ENCODE peak calls at places on chromosomes 12 and 14, in eight cellular contexts. L is heart right ventricle, A is lung, C is tibial artery, P is GM12878, J is endothelial cell of umbilical vein, Q is lower lobe of right lung, Z is hepatocyte. N is an unnamed sample.

GRCh38 chr14:77316872-77317271 is 3.8 kb downstream of the POMT2 start:
- DNase-seq in L (no peak), A (no peak), C (no peak), P (no peak), J (no peak), Q (no peak), Z (no peak), N (no peak)

GRCh38 chr12:121239335-121239678 is 29.4 kb downstream of the P2RX4 start:
- DNase-seq in L (no peak), A (no peak), C (no peak), P (no peak), J (no peak), Q (no peak), Z (no peak), N (no peak)

GRCh38 chr12:66467932-66468331 is 165.6 kb downstream of the HELB start:
- DNase-seq in L (no peak), A (no peak), C (no peak), P (no peak), J (no peak), Q (no peak), Z (no peak), N (no peak)

GRCh38 chr14:105060751-105061427 is 4.3 kb downstream of the GPR132 start:
- DNase-seq in L (peak; percentile 17), A (no peak), C (no peak), P (no peak), J (no peak), Q (peak; percentile 78), Z (peak; percentile 25), N (no peak)

GRCh38 chr12:39685854-39686608 is 66.4 kb upstream of the ABCD2 start:
- DNase-seq in L (no peak), A (no peak), C (no peak), P (no peak), J (no peak), Q (no peak), Z (no peak), N (no peak)

GRCh38 chr12:57889541-57889989 is 43.0 kb upstream of the CTDSP2 start:
- DNase-seq in L (peak; percentile 92), A (peak; percentile 71), C (peak; percentile 86), P (no peak), J (peak; percentile 40), Q (no peak), Z (peak; percentile 60), N (peak; percentile 79)

GRCh38 chr12:26136688-26137087 is 11.9 kb upstream of the BHLHE41 start:
- DNase-seq in L (no peak), A (no peak), C (no peak), P (no peak), J (no peak), Q (no peak), Z (no peak), N (no peak)

GRCh38 chr12:124655317-124656213 is 88.2 kb upstream of the NCOR2 start:
- DNase-seq in L (peak; percentile 87), A (peak; percentile 61), C (peak; percentile 55), P (no peak), J (peak; percentile 87), Q (no peak), Z (peak; percentile 48), N (no peak)

GRCh38 chr14:105126970-105127307 is 41.6 kb downstream of the JAG2 start:
- DNase-seq in L (no peak), A (no peak), C (no peak), P (no peak), J (no peak), Q (no peak), Z (no peak), N (no peak)

GRCh38 chr14:102525213-102526143 is 15.9 kb upstream of the ANKRD9 start:
- DNase-seq in L (no peak), A (no peak), C (no peak), P (peak; percentile 27), J (no peak), Q (no peak), Z (peak; percentile 67), N (no peak)

GRCh38 chr12:67354322-67354721 is 85.2 kb downstream of the CAND1 start:
- DNase-seq in L (no peak), A (no peak), C (peak; percentile 21), P (no peak), J (no peak), Q (no peak), Z (no peak), N (no peak)

DNA sequence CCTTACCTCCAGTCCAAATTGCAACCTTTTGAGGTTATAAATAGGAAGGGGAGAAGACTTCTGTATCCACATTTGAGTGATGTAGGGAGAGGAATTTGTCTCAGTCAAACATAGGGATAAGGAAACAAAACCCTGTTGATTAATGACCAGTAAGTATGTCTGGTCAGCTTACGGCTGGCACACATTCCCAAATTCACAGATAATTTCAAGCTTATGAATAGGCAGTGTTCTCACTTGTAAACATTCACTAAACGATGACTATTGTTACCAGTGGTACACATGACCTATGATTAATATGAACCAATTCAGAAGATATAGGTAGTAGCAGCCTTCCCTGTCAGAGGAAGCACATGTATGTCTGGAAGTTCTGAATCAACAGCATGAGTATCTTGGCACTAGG is 33.0 kb upstream of the SLC5A8 start:
- DNase-seq in L (no peak), A (no peak), C (no peak), P (no peak), J (no peak), Q (no peak), Z (no peak), N (no peak)
- TF ChIP-seq CTCF in L (no peak), A (no peak), C (no peak), P (no peak), J (no peak), Q (no peak), Z (no peak), N (no peak)

GRCh38 chr14:95541932-95542554 is 7.2 kb downstream of the GLRX5 start:
- DNase-seq in L (no peak), A (no peak), C (no peak), P (no peak), J (no peak), Q (no peak), Z (no peak), N (no peak)

GRCh38 chr14:95537298-95538089 is 2.6 kb downstream of the GLRX5 start:
- DNase-seq in L (no peak), A (no peak), C (no peak), P (no peak), J (no peak), Q (no peak), Z (no peak), N (no peak)

GRCh38 chr14:95538801-95539509 is 4.1 kb downstream of the GLRX5 start:
- DNase-seq in L (no peak), A (no peak), C (no peak), P (no peak), J (no peak), Q (no peak), Z (no peak), N (no peak)

GRCh38 chr14:95536036-95536577 is 1.3 kb downstream of the GLRX5 start:
- DNase-seq in L (no peak), A (no peak), C (no peak), P (no peak), J (no peak), Q (no peak), Z (no peak), N (no peak)

GRCh38 chr14:95540236-95540635 is 5.4 kb downstream of the GLRX5 start:
- DNase-seq in L (no peak), A (no peak), C (no peak), P (no peak), J (no peak), Q (no peak), Z (no peak), N (no peak)
- H3K27ac ChIP-seq in L (no peak overlapping the region), A (no peak overlapping the region), C (no peak overlapping the region), P (no peak overlapping the region), J (no peak overlapping the region), Q (no peak overlapping the region), Z (no peak overlapping the region), N (no peak overlapping the region)

GRCh38 chr14:103611215-103611614 is 17.8 kb upstream of the KLC1 start:
- DNase-seq in L (no peak), A (no peak), C (no peak), P (no peak), J (no peak), Q (no peak), Z (no peak), N (no peak)

GRCh38 chr14:103618999-103619398 is 10.0 kb upstream of the KLC1 start:
- DNase-seq in L (no peak), A (no peak), C (no peak), P (no peak), J (no peak), Q (no peak), Z (no peak), N (no peak)

GRCh38 chr14:103616635-103617300 is 12.2 kb upstream of the KLC1 start:
- DNase-seq in L (no peak), A (no peak), C (no peak), P (no peak), J (no peak), Q (no peak), Z (no peak), N (no peak)

GRCh38 chr14:103607822-103608221 is 21.2 kb upstream of the KLC1 start:
- DNase-seq in L (no peak), A (no peak), C (no peak), P (no peak), J (peak; percentile 26), Q (no peak), Z (no peak), N (no peak)

GRCh38 chr14:103613517-103613916 is 15.5 kb upstream of the KLC1 start:
- DNase-seq in L (no peak), A (no peak), C (no peak), P (no peak), J (no peak), Q (no peak), Z (no peak), N (no peak)
- TF ChIP-seq CTCF in L (no peak), A (no peak), C (no peak), P (peak; percentile 28), J (no peak), Q (no peak), Z (no peak), N (no peak)

DNA sequence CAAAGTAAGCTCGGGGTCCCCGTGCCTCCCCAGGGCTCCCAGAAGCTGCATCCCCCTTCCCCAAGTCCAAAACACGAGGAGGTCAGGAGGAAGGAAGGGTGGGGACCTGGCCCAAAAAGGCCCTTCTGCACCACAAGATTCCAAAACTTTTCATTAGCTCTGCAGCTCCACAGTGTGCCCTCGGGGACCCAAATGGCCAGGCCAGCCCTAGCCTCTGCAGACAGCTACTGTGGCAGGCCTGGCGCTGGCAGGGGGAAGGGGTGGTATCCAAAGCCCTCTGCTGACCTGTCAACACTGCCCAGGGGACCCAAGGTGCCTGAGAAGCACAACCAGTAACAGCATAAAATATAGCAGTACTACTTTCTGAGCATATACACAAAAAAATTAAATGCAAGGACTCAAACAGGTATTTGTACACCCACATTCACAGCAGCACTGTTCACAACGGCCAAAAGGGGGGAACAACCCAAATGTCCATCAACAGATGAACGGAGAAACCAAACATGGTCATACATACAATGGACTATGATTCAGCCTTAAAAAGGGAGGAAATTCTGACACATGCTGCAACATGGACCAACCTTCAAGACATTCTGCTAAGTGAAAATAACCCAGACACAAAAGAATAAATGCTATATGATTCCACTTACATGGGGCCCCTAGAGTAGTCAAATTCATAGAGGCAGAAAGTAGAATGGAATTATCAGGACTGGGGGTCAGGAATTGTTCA is 29.7 kb downstream of the ACTN1 start:
- DNase-seq in L (no peak), A (no peak), C (no peak), P (no peak), J (peak; percentile 66), Q (no peak), Z (no peak), N (no peak)
- H3K27ac ChIP-seq in L (peak overlapping the region; percentile 79), A (peak overlapping the region; percentile 65), C (peak overlapping the region; percentile 97), P (no peak overlapping the region), J (peak overlapping the region; percentile 19), Q (peak overlapping the region; percentile 56), Z (peak overlapping the region; percentile 57), N (peak overlapping the region; percentile 94)

GRCh38 chr12:132559652-132560420 is 50.5 kb downstream of the LRCOL1 start:
- DNase-seq in L (no peak), A (no peak), C (no peak), P (no peak), J (peak; percentile 39), Q (no peak), Z (peak; percentile 83), N (no peak)
- TF ChIP-seq CTCF in L (no peak), A (no peak), C (no peak), P (no peak), J (no peak), Q (no peak), Z (no peak), N (no peak)

N was measured in thoracic aorta.